ENCODE peak calls at places on chromosomes 7 and 10, in nine cellular contexts. J is CD4-positive, CD25-positive, alpha-beta regulatory T cell; R is fibroblast of lung; V is ovary; A is adipocyte; G is IMR-90; I is cardiac muscle cell; Q is uterus; N is heart right ventricle. S is an unnamed sample.

GRCh38 chr7:42134276-42134871 is 102.6 kb downstream of the GLI3 start:
- DNase-seq in J (no peak), R (no peak), V (no peak), A (no peak), G (no peak), I (no peak), Q (no peak), N (no peak), S (no peak)

GRCh38 chr7:73999664-74000420 is 28.1 kb upstream of the ELN start:
- DNase-seq in J (no peak), R (peak; percentile 85), V (peak; percentile 61), A (peak; percentile 92), G (peak; percentile 84), I (no peak), Q (peak; percentile 62), N (no peak), S (no peak)

GRCh38 chr7:137671920-137672319 is 174.9 kb downstream of the DGKI start:
- DNase-seq in J (no peak), R (no peak), V (no peak), A (no peak), G (no peak), I (no peak), Q (no peak), N (no peak), S (no peak)

GRCh38 chr10:21978191-21978862 is 25.2 kb downstream of the DNAJC1 start:
- DNase-seq in J (no peak), R (peak; percentile 55), V (no peak), A (peak; percentile 27), G (peak; percentile 81), I (no peak), Q (no peak), N (no peak), S (no peak)

GRCh38 chr10:6140141-6140841 is 51.5 kb downstream of the RBM17 start:
- DNase-seq in J (peak; percentile 36), R (no peak), V (no peak), A (no peak), G (no peak), I (no peak), Q (no peak), N (no peak), S (peak; percentile 65)

GRCh38 chr10:49285232-49285631 is 13.7 kb upstream of the C10orf71 start:
- DNase-seq in J (no peak), R (no peak), V (no peak), A (no peak), G (no peak), I (no peak), Q (no peak), N (no peak), S (no peak)

GRCh38 chr7:85201209-85201608 is 14.4 kb upstream of the SEMA3D start:
- DNase-seq in J (no peak), R (no peak), V (no peak), A (no peak), G (no peak), I (no peak), Q (no peak), N (no peak), S (no peak)

GRCh38 chr7:22252886-22253536 is 103.9 kb downstream of the RAPGEF5 start:
- DNase-seq in J (no peak), R (no peak), V (no peak), A (no peak), G (no peak), I (no peak), Q (no peak), N (no peak), S (no peak)

GRCh38 chr7:105799677-105800076 is 76.7 kb downstream of the ATXN7L1 start:
- DNase-seq in J (no peak), R (no peak), V (no peak), A (no peak), G (peak; percentile 28), I (no peak), Q (no peak), N (peak; percentile 56), S (no peak)

GRCh38 chr7:27191081-27191715 is 6.2 kb upstream of the HOXA11 start:
- DNase-seq in J (no peak), R (no peak), V (no peak), A (no peak), G (no peak), I (no peak), Q (peak; percentile 37), N (no peak), S (no peak)

GRCh38 chr7:128370491-128370890 is 9.0 kb upstream of the PRRT4 start:
- DNase-seq in J (no peak), R (no peak), V (no peak), A (no peak), G (no peak), I (no peak), Q (no peak), N (no peak), S (no peak)

GRCh38 chr7:106367018-106367420 is 82.2 kb upstream of the NAMPT start:
- DNase-seq in J (no peak), R (peak; percentile 36), V (no peak), A (peak; percentile 42), G (peak; percentile 22), I (peak; percentile 25), Q (no peak), N (no peak), S (no peak)

GRCh38 chr7:159318682-159319351 is 174.2 kb upstream of the VIPR2 start:
- DNase-seq in J (no peak), R (no peak), V (no peak), A (no peak), G (no peak), I (no peak), Q (no peak), N (no peak), S (no peak)
- H3K9me3 ChIP-seq in J (no peaks in the 10 kb centered on the region), R (no peaks in the 10 kb centered on the region), V (no peaks in the 10 kb centered on the region), A (no peaks in the 10 kb centered on the region), G (peaks cover 12% of the 10 kb centered on the region), I (peaks cover 3% of the 10 kb centered on the region), Q (no peaks in the 10 kb centered on the region), N (peaks cover 12% of the 10 kb centered on the region), S (no peaks in the 10 kb centered on the region)

GRCh38 chr7:158061031-158061630 is 526.5 kb downstream of the PTPRN2 start:
- DNase-seq in J (no peak), R (no peak), V (no peak), A (no peak), G (no peak), I (no peak), Q (no peak), N (no peak), S (no peak)

GRCh38 chr7:158061884-158062656 is 525.6 kb downstream of the PTPRN2 start:
- DNase-seq in J (no peak), R (no peak), V (no peak), A (no peak), G (no peak), I (no peak), Q (no peak), N (no peak), S (no peak)

GRCh38 chr7:158062661-158063060 is 525.0 kb downstream of the PTPRN2 start:
- DNase-seq in J (no peak), R (no peak), V (no peak), A (no peak), G (no peak), I (no peak), Q (no peak), N (no peak), S (no peak)

GRCh38 chr7:158057446-158057845 is 530.2 kb downstream of the PTPRN2 start:
- DNase-seq in J (no peak), R (no peak), V (no peak), A (no peak), G (no peak), I (no peak), Q (no peak), N (no peak), S (no peak)

DNA sequence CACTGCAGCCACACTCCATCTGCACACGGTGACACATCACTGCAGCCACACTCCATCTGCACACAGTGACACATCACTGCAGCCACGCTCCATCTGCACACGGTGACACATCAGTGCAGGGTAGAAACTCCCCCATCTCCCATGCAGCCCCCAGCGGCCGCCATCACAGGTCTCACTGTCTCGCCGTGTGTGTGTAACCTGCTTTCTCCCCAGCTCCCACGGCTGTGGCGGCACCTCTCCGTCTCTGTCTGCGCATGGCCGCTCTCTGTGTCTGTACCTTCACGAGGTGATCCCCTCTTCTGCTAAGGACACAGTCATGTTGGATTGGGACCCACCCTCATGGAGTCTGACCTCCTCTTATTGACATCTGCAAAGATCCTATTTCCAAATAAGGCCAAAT is 527.4 kb downstream of the PTPRN2 start:
- DNase-seq in J (no peak), R (no peak), V (no peak), A (no peak), G (no peak), I (no peak), Q (no peak), N (no peak), S (no peak)
- H3K9me3 ChIP-seq in J (peaks cover 14% of the 10 kb centered on the region), R (no peaks in the 10 kb centered on the region), V (peaks cover 6% of the 10 kb centered on the region), A (no peaks in the 10 kb centered on the region), G (peaks cover 44% of the 10 kb centered on the region), I (no peaks in the 10 kb centered on the region), Q (no peaks in the 10 kb centered on the region), N (no peaks in the 10 kb centered on the region), S (no peaks in the 10 kb centered on the region)

DNA sequence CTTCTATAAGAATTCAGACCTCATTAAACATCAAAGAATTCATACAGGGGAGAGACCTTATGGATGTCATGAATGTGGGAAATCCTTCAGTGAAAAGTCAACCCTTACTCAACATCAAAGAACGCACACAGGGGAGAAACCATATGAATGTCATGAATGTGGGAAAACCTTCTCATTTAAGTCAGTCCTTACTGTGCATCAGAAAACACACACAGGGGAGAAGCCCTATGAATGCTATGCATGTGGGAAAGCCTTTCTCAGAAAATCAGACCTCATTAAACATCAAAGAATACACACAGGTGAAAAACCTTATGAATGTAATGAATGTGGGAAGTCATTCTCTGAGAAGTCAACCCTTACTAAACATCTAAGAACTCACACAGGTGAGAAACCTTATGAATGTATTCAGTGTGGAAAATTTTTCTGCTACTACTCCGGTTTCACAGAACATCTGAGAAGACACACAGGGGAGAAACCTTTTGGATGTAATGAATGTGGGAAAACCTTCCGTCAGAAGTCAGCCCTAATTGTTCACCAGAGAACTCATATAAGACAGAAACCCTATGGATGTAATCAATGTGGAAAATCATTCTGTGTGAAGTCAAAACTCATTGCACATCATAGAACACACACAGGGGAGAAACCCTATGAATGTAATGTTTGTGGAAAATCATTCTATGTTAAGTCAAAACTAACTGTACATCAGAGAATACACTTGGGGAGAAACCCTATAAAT is 24.1 kb downstream of the ZNF37A start:
- DNase-seq in J (no peak), R (peak; percentile 50), V (no peak), A (peak; percentile 1), G (peak; percentile 20), I (no peak), Q (no peak), N (no peak), S (no peak)
- H3K9me3 ChIP-seq in J (peaks cover 99% of the 10 kb centered on the region), R (peaks cover 5% of the 10 kb centered on the region), V (peaks cover 56% of the 10 kb centered on the region), A (peaks cover 100% of the 10 kb centered on the region), G (peaks cover 65% of the 10 kb centered on the region), I (no peaks in the 10 kb centered on the region), Q (peaks cover 11% of the 10 kb centered on the region), N (peaks cover 100% of the 10 kb centered on the region), S (peaks cover 70% of the 10 kb centered on the region)

DNA sequence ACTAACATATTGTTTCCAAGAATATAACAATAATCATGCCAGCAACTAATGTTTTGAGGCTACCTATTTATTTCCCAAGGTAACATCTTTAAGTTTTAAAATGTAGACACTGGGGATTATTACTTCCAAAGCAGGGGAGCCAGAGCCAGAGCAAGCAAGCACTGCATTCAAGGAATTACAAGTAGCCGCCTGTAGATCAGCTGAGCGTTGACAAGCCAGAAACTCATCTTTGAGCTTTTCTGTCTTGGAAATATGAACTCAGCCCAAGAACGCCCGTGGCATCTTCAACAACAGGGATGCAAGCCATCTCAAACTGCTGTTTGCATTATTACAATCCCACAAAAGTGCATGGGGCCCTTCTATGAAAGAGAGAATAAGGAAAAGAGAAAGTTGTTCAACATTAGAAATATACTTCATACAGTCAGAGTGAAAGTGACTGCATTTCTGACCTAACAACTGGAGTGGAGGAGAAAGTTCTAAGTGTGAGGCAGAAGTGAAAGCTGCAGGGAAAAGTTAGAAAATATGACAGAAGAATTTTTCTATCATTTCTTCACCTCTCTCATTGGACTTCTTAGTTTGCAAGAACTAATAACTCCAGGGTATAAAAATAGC is 6.5 kb downstream of the SGCE start:
- DNase-seq in J (no peak), R (no peak), V (no peak), A (no peak), G (peak; percentile 2), I (no peak), Q (no peak), N (no peak), S (no peak)
- H3K9me3 ChIP-seq in J (no peaks in the 10 kb centered on the region), R (no peaks in the 10 kb centered on the region), V (no peaks in the 10 kb centered on the region), A (no peaks in the 10 kb centered on the region), G (no peaks in the 10 kb centered on the region), I (no peaks in the 10 kb centered on the region), Q (no peaks in the 10 kb centered on the region), N (no peaks in the 10 kb centered on the region), S (no peaks in the 10 kb centered on the region)

S was measured in T-helper 17 cell.